ENCODE peak calls at places on chromosomes 13 and 19, in six cellular contexts. L is thoracic aorta; M is mucosa of descending colon; H is CD8-positive, alpha-beta T cell; E is effector memory CD4-positive, alpha-beta T cell; A is breast epithelium. O is an unnamed sample. For H3K36me3, the result is how much of the 10 kb centered on the place peaks cover.

GRCh38 chr13:101925731-101926130 is 473.3 kb downstream of the ITGBL1 start:
- DNase-seq in H (no peak), A (no peak), L (no peak), E (no peak), M (no peak), O (no peak)

GRCh38 chr19:2180114-2180513 is 16.4 kb downstream of the DOT1L start:
- DNase-seq in E (no peak), L (no peak), A (no peak), M (no peak), H (no peak), O (no peak)

GRCh38 chr13:106490887-106491321 is 44.6 kb downstream of the EFNB2 start:
- DNase-seq in M (no peak), E (peak), H (peak), L (no peak), A (no peak), O (no peak)

GRCh38 chr19:54209748-54210494 is 9.3 kb downstream of the RPS9 start:
- DNase-seq in M (peak), L (peak), H (peak), A (peak), E (no peak), O (peak)

GRCh38 chr19:19059837-19060611 is 3.8 kb upstream of the SLC25A42 start:
- DNase-seq in L (no peak), M (no peak), E (no peak), A (no peak), H (no peak), O (peak)

GRCh38 chr13:113843864-113844556 is 19.9 kb downstream of the GAS6 start:
- DNase-seq in L (no peak), E (no peak), H (no peak), M (peak), A (no peak), O (peak)

GRCh38 chr19:2207991-2208860 is 27.9 kb downstream of the PLEKHJ1 start:
- DNase-seq in A (no peak), L (peak), H (peak), M (peak), E (no peak), O (no peak)

GRCh38 chr13:76917096-76917495 is 30.9 kb upstream of the KCTD12 start:
- DNase-seq in H (no peak), E (no peak), L (no peak), A (no peak), M (no peak), O (no peak)

GRCh38 chr13:100361504-100361903 is 227.1 kb downstream of the GGACT start:
- DNase-seq in L (no peak), A (no peak), H (no peak), M (no peak), E (no peak), O (no peak)

GRCh38 chr13:81017525-81018152 is 676.7 kb upstream of the SPRY2 start:
- DNase-seq in E (no peak), L (no peak), H (no peak), M (no peak), A (no peak), O (no peak)

GRCh38 chr13:71218960-71219359 is 648.0 kb downstream of the DACH1 start:
- DNase-seq in M (no peak), E (no peak), A (no peak), L (no peak), H (no peak), O (no peak)

GRCh38 chr13:54183166-54183565 is 1154.6 kb downstream of the OLFM4 start:
- DNase-seq in L (no peak), M (no peak), A (no peak), H (no peak), E (no peak), O (no peak)

GRCh38 chr19:51131780-51132680 is 7.3 kb downstream of the SIGLEC9 start:
- DNase-seq in M (peak), H (no peak), A (no peak), L (no peak), E (no peak), O (peak)

GRCh38 chr19:17406887-17407196 is 1.4 kb upstream of the BST2 start:
- DNase-seq in H (no peak), E (no peak), L (no peak), A (no peak), M (no peak), O (no peak)
- H3K4me3 ChIP-seq in H (peak), E (peak), L (peak), A (no peak), M (no peak), O (peak)

DNA sequence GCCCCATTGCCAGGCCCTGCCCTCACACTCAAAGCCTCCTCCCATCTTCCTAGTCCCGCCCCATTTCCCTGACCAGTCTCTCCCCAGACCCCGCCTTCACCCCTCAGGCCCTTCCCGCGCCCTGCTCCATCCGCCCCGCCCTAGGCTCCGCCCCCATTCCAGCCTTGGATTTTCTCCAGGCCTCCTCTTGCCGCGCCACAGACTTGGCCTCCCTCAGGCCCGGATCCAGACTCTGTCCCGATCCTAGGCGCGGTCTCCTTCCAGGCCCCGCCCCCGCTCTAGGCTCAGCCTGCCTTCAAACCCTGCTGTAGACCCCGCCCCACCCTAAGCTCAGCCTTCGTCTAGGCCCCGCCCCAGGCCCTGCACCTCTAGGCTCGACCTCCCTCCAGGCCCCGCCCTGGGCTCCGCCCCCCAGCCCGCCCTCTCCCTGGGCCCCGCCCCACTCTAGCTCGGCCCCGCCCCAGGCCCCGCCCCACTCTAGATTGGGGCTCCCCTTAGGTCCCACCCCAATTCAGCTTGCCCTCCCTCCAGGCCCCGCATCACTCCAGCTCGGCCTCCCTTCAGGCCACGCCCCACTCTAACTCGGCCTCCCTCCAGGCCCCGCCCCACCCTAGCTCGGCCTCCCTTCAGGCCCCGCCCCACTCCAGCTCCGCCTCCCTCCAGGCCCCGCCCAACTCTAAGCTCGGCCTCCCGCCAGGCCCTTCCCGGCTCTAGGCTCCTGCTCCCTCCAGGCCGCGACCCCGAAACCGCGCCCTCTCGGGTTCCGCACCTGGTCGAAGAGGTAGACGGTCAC is 18.5 kb downstream of the LMTK3 start:
- DNase-seq in H (peak), A (peak), M (peak), E (peak), L (peak), O (peak)
- H3K36me3 ChIP-seq in H (under half), A (under half), M (under half), E (under half), L (under half), O (under half)

GRCh38 chr13:33057019-33057785 is 41.0 kb downstream of the KL start:
- DNase-seq in A (no peak), M (no peak), E (no peak), L (no peak), H (no peak), O (no peak)
- H3K4me3 ChIP-seq in A (no peak), M (no peak), E (no peak), L (no peak), H (no peak), O (no peak)

GRCh38 chr19:34960940-34961679 is 2.9 kb downstream of the ZNF792 start:
- DNase-seq in H (no peak), L (no peak), M (no peak), A (no peak), E (no peak), O (no peak)

GRCh38 chr19:34959021-34959420 is 5.0 kb downstream of the ZNF792 start:
- DNase-seq in A (no peak), E (no peak), H (no peak), L (no peak), M (no peak), O (no peak)

GRCh38 chr19:34961775-34962174 is 2.3 kb downstream of the ZNF792 start:
- DNase-seq in H (no peak), A (no peak), M (no peak), E (no peak), L (no peak), O (no peak)

GRCh38 chr19:34962281-34962944 is 1.6 kb downstream of the ZNF792 start:
- DNase-seq in L (no peak), E (peak), H (no peak), A (no peak), M (no peak), O (no peak)

GRCh38 chr19:34960103-34960805 is 3.8 kb downstream of the ZNF792 start:
- DNase-seq in E (no peak), H (no peak), A (no peak), M (no peak), L (no peak), O (no peak)
- H3K36me3 ChIP-seq in E (half or more), H (under half), A (under half), M (under half), L (under half), O (under half)

GRCh38 chr13:110347088-110347487 is 40.0 kb downstream of the COL4A2 start:
- DNase-seq in A (no peak), M (no peak), H (no peak), E (no peak), L (no peak), O (no peak)

GRCh38 chr13:110347535-110348308 is 40.6 kb downstream of the COL4A2 start:
- DNase-seq in M (no peak), A (peak), E (no peak), L (peak), H (no peak), O (no peak)

GRCh38 chr13:110348751-110349150 is 41.7 kb downstream of the COL4A2 start:
- DNase-seq in E (no peak), L (no peak), H (no peak), A (no peak), M (no peak), O (no peak)

GRCh38 chr13:110349239-110349638 is 42.2 kb downstream of the COL4A2 start:
- DNase-seq in L (no peak), M (no peak), A (no peak), E (no peak), H (no peak), O (no peak)

GRCh38 chr13:110348309-110348625 is 41.2 kb downstream of the COL4A2 start:
- DNase-seq in M (no peak), E (no peak), H (no peak), L (no peak), A (no peak), O (no peak)
- H3K4me3 ChIP-seq in M (no peak), E (no peak), H (no peak), L (peak), A (no peak), O (no peak)

DNA sequence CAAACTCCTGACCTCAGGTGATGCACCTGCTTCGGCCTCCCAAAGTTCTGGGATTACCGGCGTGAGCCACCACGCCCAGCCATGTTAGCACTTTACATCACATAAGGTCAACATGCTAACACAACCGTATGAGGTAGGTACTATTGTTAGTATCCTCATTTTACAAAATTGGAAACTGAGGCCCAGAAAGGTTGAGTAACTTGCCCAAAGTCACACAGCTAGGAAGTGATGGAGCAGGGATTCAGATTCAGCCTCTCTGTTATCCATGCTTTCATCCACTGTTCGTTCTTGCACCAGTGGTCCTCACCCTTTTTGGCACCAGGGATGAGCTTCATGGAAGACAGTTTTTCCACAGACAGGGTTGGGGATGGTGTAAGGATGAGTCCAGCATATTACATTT is 8.6 kb downstream of the COX6B1 start:
- DNase-seq in M (no peak), H (no peak), A (no peak), L (no peak), E (no peak), O (no peak)
- H3K36me3 ChIP-seq in M (under half), H (under half), A (under half), L (under half), E (under half), O (half or more)

O was measured in lower lobe of right lung.